ENCODE peak calls at places on chromosome 1, in seven cellular contexts. U is stomach, B is A549, Z is transverse colon, L is esophagus muscularis mucosa, R is sigmoid colon, O is GM12878. I is an unnamed sample.

GRCh38 chr1:16191916-16192545 is 20.4 kb downstream of the ARHGEF19 start:
- DNase-seq in U (no peak), B (no peak), Z (no peak), L (no peak), R (no peak), O (no peak), I (no peak)

GRCh38 chr1:223765036-223765718 is 52.8 kb downstream of the CAPN2 start:
- DNase-seq in U (no peak), B (no peak), Z (peak; percentile 17), L (no peak), R (peak; percentile 52), O (no peak), I (peak; percentile 50)

GRCh38 chr1:109617291-109617801 is 2.1 kb downstream of the GNAT2 start:
- DNase-seq in U (no peak), B (peak; percentile 22), Z (no peak), L (peak; percentile 88), R (no peak), O (no peak), I (no peak)

GRCh38 chr1:116852910-116853309 is 56.8 kb upstream of the PTGFRN start:
- DNase-seq in U (no peak), B (no peak), Z (no peak), L (no peak), R (no peak), O (no peak), I (no peak)

GRCh38 chr1:186476306-186477040 is 15.6 kb upstream of the PDC start:
- DNase-seq in U (no peak), B (no peak), Z (no peak), L (no peak), R (no peak), O (no peak), I (no peak)

GRCh38 chr1:244322791-244323521 is 128.8 kb downstream of the ADSS2 start:
- DNase-seq in U (peak; percentile 49), B (peak; percentile 87), Z (no peak), L (no peak), R (no peak), O (no peak), I (peak; percentile 62)

GRCh38 chr1:169526998-169527397 is 41.3 kb upstream of the SLC19A2 start:
- DNase-seq in U (no peak), B (no peak), Z (no peak), L (no peak), R (no peak), O (no peak), I (no peak)

GRCh38 chr1:156281281-156282142 is 1.1 kb downstream of the SMG5 start:
- DNase-seq in U (no peak), B (no peak), Z (no peak), L (no peak), R (no peak), O (no peak), I (no peak)

GRCh38 chr1:92484171-92484471 is 2.6 kb downstream of the GFI1 start:
- DNase-seq in U (no peak), B (no peak), Z (no peak), L (no peak), R (no peak), O (no peak), I (no peak)

GRCh38 chr1:64934115-64934880 is 32.1 kb downstream of the JAK1 start:
- DNase-seq in U (no peak), B (peak; percentile 68), Z (no peak), L (no peak), R (peak; percentile 71), O (no peak), I (no peak)

GRCh38 chr1:34163792-34164509 is 1.1 kb downstream of the CSMD2 start:
- DNase-seq in U (no peak), B (no peak), Z (no peak), L (no peak), R (no peak), O (no peak), I (no peak)

GRCh38 chr1:119549719-119550141 is 42.7 kb downstream of the HSD3B1 start:
- DNase-seq in U (peak; percentile 39), B (peak; percentile 48), Z (peak; percentile 32), L (no peak), R (no peak), O (no peak), I (no peak)

GRCh38 chr1:23807453-23807852 is 6.9 kb upstream of the GALE start:
- DNase-seq in U (no peak), B (no peak), Z (no peak), L (no peak), R (no peak), O (no peak), I (no peak)

GRCh38 chr1:57229076-57229475 is 194.8 kb downstream of the DAB1 start:
- DNase-seq in U (no peak), B (no peak), Z (no peak), L (no peak), R (no peak), O (no peak), I (no peak)

GRCh38 chr1:186482661-186483255 is 21.8 kb upstream of the PDC start:
- DNase-seq in U (peak; percentile 42), B (peak; percentile 77), Z (peak; percentile 25), L (no peak), R (peak; percentile 67), O (peak; percentile 31), I (peak; percentile 23)

GRCh38 chr1:116020668-116021272 is 44.5 kb downstream of the SLC22A15 start:
- DNase-seq in U (peak; percentile 57), B (peak; percentile 70), Z (peak; percentile 26), L (no peak), R (no peak), O (no peak), I (no peak)

GRCh38 chr1:94851571-94851970 is 31.4 kb downstream of the SLC44A3 start:
- DNase-seq in U (no peak), B (no peak), Z (no peak), L (no peak), R (no peak), O (no peak), I (no peak)

GRCh38 chr1:12542138-12542465 is 75.9 kb downstream of the DHRS3 start:
- DNase-seq in U (no peak), B (no peak), Z (no peak), L (no peak), R (peak; percentile 56), O (no peak), I (no peak)

GRCh38 chr1:54324031-54324654 is 82.1 kb downstream of the SSBP3 start:
- DNase-seq in U (no peak), B (no peak), Z (no peak), L (no peak), R (peak; percentile 78), O (no peak), I (no peak)

GRCh38 chr1:172887162-172887561 is 163.6 kb downstream of the TNFSF18 start:
- DNase-seq in U (no peak), B (no peak), Z (no peak), L (no peak), R (no peak), O (no peak), I (no peak)

DNA sequence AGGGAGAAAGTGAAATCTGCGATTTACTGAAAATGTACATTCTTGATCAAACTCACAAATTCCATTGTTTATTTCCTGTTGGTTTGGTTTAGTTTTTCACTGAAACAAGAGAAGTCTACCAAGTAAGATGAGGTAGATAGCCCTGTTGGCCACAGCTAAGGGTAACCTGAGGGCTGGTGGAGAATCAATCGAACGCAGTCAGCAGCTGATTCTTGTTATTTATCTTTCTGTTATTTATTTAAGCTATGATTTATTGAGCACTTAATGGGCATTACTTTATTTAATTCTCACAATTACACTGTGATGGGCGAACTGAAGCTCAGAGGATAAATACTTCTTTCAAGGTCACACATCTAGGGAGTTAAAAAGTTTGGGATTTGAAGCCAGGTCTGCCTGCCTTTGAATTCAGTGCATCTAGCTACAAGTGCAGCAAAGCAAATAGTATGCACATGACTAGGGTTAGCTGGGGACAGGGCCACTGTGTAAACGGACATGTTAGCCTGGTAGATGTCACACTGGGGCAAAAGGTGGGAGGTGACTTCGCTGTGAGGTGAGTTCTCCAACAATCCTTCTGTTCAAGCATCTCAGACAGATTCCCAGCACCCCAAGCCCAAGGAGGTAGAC is 106.5 kb upstream of the GADD45A start:
- DNase-seq in U (peak; percentile 41), B (no peak), Z (no peak), L (no peak), R (no peak), O (no peak), I (no peak)
- TF ChIP-seq EP300 in U (no peak), B (no peak), Z (no peak), L (no peak), R (no peak), O (no peak), I (no peak)

GRCh38 chr1:205323794-205324193 is 2.2 kb upstream of the NUAK2 start:
- DNase-seq in U (no peak), B (no peak), Z (no peak), L (no peak), R (no peak), O (no peak), I (no peak)

GRCh38 chr1:205318231-205318991 is 3.1 kb downstream of the NUAK2 start:
- DNase-seq in U (no peak), B (peak; percentile 69), Z (peak; percentile 54), L (no peak), R (no peak), O (no peak), I (no peak)

GRCh38 chr1:205321959-205322283 is 376 bp upstream of the NUAK2 start:
- DNase-seq in U (no peak), B (no peak), Z (no peak), L (no peak), R (no peak), O (no peak), I (no peak)

GRCh38 chr1:205319081-205320018 is 2.2 kb downstream of the NUAK2 start:
- DNase-seq in U (peak; percentile 94), B (peak; percentile 80), Z (peak; percentile 87), L (no peak), R (peak; percentile 77), O (no peak), I (peak; percentile 54)

GRCh38 chr1:205321109-205321958 is at the start of gene NUAK2:
- DNase-seq in U (peak; percentile 95), B (peak; percentile 95), Z (peak; percentile 96), L (peak; percentile 96), R (peak; percentile 93), O (no peak), I (peak; percentile 84)
- TF ChIP-seq CTCF in U (no peak), B (no peak), Z (no peak), L (no peak), R (peak; percentile 19), O (no peak), I (peak; percentile 31)

DNA sequence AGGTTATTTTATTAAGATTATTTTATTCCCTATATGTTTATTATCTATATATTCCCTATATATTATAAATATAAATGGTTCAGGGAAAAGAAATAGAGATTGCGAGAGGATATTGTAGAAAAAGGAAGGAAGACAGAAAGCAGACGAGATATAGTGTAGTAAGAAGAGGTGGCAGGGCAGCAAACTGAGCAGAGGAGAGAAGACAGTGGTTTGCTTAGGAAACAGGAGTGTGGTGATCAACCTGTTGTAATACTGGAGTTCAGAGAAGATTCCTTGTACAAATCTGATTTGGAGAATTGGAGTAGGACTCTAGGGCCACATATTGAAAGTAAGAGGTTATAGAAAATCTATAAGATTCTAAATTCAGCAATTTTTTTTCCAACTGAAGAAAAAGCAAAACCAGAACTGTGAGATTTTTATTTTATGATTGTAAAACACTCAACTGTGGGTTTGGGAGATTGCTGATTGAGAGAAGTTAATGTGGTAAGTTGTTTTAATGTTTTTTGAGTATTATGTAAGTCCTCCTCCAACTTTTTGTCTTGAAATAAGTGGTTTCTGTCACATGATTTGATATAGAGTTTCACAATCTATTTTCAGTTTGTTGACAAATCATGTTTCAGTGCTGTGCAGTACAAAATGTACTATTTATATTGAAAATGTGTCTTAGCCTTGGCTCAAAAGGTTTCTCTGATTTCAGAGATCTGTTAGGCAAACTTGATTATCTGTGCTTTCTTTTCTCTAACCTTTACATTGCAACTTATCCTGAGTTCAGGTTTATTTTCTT is 9.6 kb upstream of the AMY2B start:
- DNase-seq in U (no peak), B (no peak), Z (no peak), L (no peak), R (no peak), O (peak; percentile 15), I (no peak)
- TF ChIP-seq EP300 in U (no peak), B (no peak), Z (no peak), L (no peak), R (peak; percentile 23), O (no peak), I (peak; percentile 87)

GRCh38 chr1:147080671-147081394 is 91.4 kb downstream of the PRKAB2 start:
- DNase-seq in U (no peak), B (no peak), Z (no peak), L (no peak), R (no peak), O (no peak), I (no peak)
- TF ChIP-seq CTCF in U (no peak), B (no peak), Z (no peak), L (no peak), R (no peak), O (peak; percentile 2), I (no peak)